ENCODE peak calls at places on chromosomes 4 and X, in four cellular contexts. One of them, this sample, is unnamed.

GRCh38 chr4:139514382-139515059 is 41.5 kb downstream of the SETD7 start:
- DNase-seq in NB4: no peak
- DNase-seq in GM12878: no peak
- DNase-seq in endothelial cell: no peak
- DNase-seq in this sample: no peak

GRCh38 chr4:84879651-84880200 is 86.8 kb downstream of the WDFY3 start:
- DNase-seq in endothelial cell: no peak
- DNase-seq in GM12878: no peak
- DNase-seq in NB4: no peak
- DNase-seq in this sample: no peak

GRCh38 chr4:146232131-146232722 is 17.9 kb downstream of the REELD1 start:
- DNase-seq in endothelial cell: no peak
- DNase-seq in NB4: no peak
- DNase-seq in GM12878: no peak
- DNase-seq in this sample: no peak

GRCh38 chr4:103998752-103999151 is 279.0 kb upstream of the TACR3 start:
- DNase-seq in GM12878: no peak
- DNase-seq in endothelial cell: no peak
- DNase-seq in NB4: no peak
- DNase-seq in this sample: no peak

GRCh38 chr4:98289375-98289774 is 28.2 kb downstream of the RAP1GDS1 start:
- DNase-seq in endothelial cell: no peak
- DNase-seq in GM12878: peak
- DNase-seq in NB4: no peak
- DNase-seq in this sample: no peak

GRCh38 chrX:129721870-129722269 is 16.9 kb upstream of the XPNPEP2 start:
- DNase-seq in NB4: no peak
- DNase-seq in endothelial cell: no peak
- DNase-seq in GM12878: no peak
- DNase-seq in this sample: no peak

GRCh38 chr4:174192943-174193342 is 90.5 kb downstream of the FBXO8 start:
- DNase-seq in GM12878: no peak
- DNase-seq in NB4: no peak
- DNase-seq in endothelial cell: no peak
- DNase-seq in this sample: no peak

GRCh38 chrX:11273544-11273943 is 19.7 kb upstream of the AMELX start:
- DNase-seq in GM12878: no peak
- DNase-seq in NB4: no peak
- DNase-seq in endothelial cell: no peak
- DNase-seq in this sample: no peak

GRCh38 chrX:82087699-82088098 is 885.8 kb downstream of the SH3BGRL start:
- DNase-seq in NB4: no peak
- DNase-seq in endothelial cell: no peak
- DNase-seq in GM12878: no peak
- DNase-seq in this sample: no peak

GRCh38 chrX:45172890-45173289 is 27.8 kb downstream of the DIPK2B start:
- DNase-seq in endothelial cell: no peak
- DNase-seq in NB4: peak
- DNase-seq in GM12878: no peak
- DNase-seq in this sample: no peak

GRCh38 chr4:5460106-5460801 is 248.1 kb downstream of the EVC2 start:
- DNase-seq in NB4: peak
- DNase-seq in endothelial cell: peak
- DNase-seq in GM12878: no peak
- DNase-seq in this sample: no peak

GRCh38 chrX:134604701-134605271 is 53.5 kb downstream of the PLAC1 start:
- DNase-seq in NB4: no peak
- DNase-seq in GM12878: no peak
- DNase-seq in endothelial cell: no peak
- DNase-seq in this sample: no peak

GRCh38 chr4:184688447-184688846 is 38.9 kb downstream of the PRIMPOL start:
- DNase-seq in GM12878: no peak
- DNase-seq in endothelial cell: peak
- DNase-seq in NB4: no peak
- DNase-seq in this sample: no peak

GRCh38 chr4:185256444-185256843 is 47.0 kb downstream of the SNX25 start:
- DNase-seq in NB4: no peak
- DNase-seq in GM12878: no peak
- DNase-seq in endothelial cell: no peak
- DNase-seq in this sample: no peak

GRCh38 chrX:107878106-107878505 is 52.4 kb downstream of the MID2 start:
- DNase-seq in GM12878: no peak
- DNase-seq in NB4: no peak
- DNase-seq in endothelial cell: no peak
- DNase-seq in this sample: no peak

GRCh38 chrX:2395261-2395850 is 105.4 kb downstream of the DHRSX start:
- DNase-seq in GM12878: no peak
- DNase-seq in endothelial cell: no peak
- DNase-seq in NB4: no peak
- DNase-seq in this sample: no peak

This sample was measured in GF-D8.